ENCODE peak calls at places on chromosome 17, in eight cellular contexts. I, E, A, Y, G, U, T and D are unnamed samples.

GRCh38 chr17:46191332-46192210 is 1.7 kb downstream of the KANSL1 start:
- DNase-seq in I (peak; percentile 22), E (peak; percentile 74), A (peak; percentile 29), Y (no peak), G (peak; percentile 36), U (peak; percentile 97), T (no peak), D (no peak)

GRCh38 chr17:13372432-13372831 is 229.3 kb downstream of the HS3ST3A1 start:
- DNase-seq in I (no peak), E (no peak), A (no peak), Y (no peak), G (no peak), U (no peak), T (no peak), D (no peak)

GRCh38 chr17:13561606-13562270 is 40.0 kb downstream of the HS3ST3A1 start:
- DNase-seq in I (no peak), E (no peak), A (no peak), Y (no peak), G (no peak), U (peak; percentile 52), T (no peak), D (no peak)

GRCh38 chr17:50210249-50211225 is 9.1 kb upstream of the COL1A1 start:
- DNase-seq in I (peak; percentile 61), E (peak; percentile 48), A (peak; percentile 98), Y (peak; percentile 76), G (peak; percentile 97), U (peak; percentile 85), T (no peak), D (peak; percentile 96)

GRCh38 chr17:58056476-58056875 is 26.7 kb upstream of the DYNLL2 start:
- DNase-seq in I (peak; percentile 55), E (no peak), A (no peak), Y (no peak), G (no peak), U (no peak), T (no peak), D (no peak)

GRCh38 chr17:64765191-64765889 is 103.2 kb upstream of the SMURF2 start:
- DNase-seq in I (peak; percentile 66), E (no peak), A (no peak), Y (no peak), G (no peak), U (no peak), T (no peak), D (no peak)

GRCh38 chr17:49358638-49359247 is 3.3 kb downstream of the ZNF652 start:
- DNase-seq in I (no peak), E (no peak), A (no peak), Y (no peak), G (peak; percentile 17), U (no peak), T (no peak), D (peak; percentile 23)

GRCh38 chr17:82449883-82450356 is 632 bp downstream of the CYBC1 start:
- DNase-seq in I (no peak), E (no peak), A (no peak), Y (no peak), G (no peak), U (no peak), T (no peak), D (no peak)

DNA sequence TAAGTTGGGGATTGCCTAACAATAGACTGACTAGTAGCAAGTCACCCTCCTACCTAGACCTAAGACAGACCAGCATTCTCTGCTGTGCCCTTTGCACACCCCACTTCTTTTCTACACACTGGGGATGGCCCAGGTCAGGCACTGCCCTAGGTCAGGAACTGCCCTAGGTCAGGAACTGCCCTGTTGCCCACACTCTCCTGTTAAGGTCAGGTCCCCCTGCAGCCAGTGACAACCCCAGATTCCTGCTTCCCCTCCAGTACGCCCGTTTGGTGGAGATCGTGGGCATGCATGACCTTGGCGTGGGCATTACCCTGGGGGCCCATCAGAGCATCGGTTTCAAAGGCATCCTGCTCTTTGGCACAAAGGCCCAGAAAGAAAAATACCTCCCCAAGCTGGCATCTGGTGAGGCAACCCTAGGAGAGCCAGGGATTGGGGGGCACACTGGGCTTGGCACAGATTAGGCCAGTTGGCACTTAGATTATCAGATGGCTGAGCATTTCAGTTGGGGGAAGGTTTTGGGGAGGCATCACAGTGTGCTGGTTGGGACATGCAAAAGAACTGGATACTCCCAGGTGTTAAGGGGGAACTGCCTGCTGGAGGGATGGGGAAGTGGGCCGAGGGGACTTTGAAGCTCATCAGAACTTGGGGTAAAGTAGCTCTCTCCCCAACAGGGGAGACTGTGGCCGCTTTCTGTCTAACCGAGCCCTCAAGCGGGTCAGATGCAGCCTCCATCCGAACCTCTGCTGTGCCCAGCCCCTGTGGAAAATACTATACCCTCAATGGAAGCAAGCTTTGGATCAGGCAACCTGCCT is 1.7 kb downstream of the ACADVL start:
- DNase-seq in I (no peak), E (no peak), A (no peak), Y (peak; percentile 11), G (no peak), U (no peak), T (no peak), D (no peak)
- H3K4me3 ChIP-seq in I (no peak overlapping the region), E (no peak overlapping the region), A (peak overlapping the region; percentile 82), Y (peak overlapping the region; percentile 98), G (no peak overlapping the region), U (no peak overlapping the region), T (no peak overlapping the region), D (peak overlapping the region; percentile 89)

DNA sequence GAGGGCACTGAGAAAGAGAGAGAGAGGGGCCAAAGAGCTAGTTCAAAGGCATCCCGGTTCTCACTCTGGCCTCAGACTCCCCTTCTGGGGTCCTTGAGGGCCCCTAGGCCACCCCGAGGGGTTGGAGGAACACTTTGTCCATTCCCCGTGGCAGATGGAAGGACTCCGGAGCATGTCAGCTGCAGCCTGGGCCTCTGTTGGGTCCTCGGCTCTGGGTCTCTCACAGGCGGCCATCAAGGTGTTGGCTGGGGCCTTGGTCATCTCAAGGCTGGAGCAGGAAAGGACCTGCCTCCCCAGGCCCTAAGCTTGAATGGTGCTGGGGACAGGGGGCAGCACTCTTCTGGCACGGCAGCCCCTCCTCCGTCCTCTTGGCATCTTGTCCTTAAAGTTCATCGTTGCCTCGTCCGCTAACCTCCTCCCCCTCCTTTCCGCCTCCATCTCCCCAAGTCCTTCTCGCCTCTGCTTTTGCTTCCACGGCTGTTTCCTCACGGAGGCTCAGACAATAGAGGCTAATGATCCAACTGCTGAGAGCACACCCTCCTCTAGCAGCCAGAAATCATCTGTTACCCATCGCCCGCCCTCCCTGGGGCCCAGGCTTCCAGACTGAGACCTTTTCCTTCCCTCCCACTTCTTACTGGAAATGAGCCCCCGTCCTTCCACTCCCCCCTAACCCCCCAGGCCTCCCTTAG is 23.3 kb downstream of the CCR7 start:
- DNase-seq in I (no peak), E (no peak), A (peak; percentile 81), Y (peak; percentile 83), G (no peak), U (no peak), T (no peak), D (no peak)
- TF ChIP-seq CTCF in I (no peak), E (no peak), A (no peak), Y (no peak), G (no peak), U (no peak), T (no peak), D (no peak)

DNA sequence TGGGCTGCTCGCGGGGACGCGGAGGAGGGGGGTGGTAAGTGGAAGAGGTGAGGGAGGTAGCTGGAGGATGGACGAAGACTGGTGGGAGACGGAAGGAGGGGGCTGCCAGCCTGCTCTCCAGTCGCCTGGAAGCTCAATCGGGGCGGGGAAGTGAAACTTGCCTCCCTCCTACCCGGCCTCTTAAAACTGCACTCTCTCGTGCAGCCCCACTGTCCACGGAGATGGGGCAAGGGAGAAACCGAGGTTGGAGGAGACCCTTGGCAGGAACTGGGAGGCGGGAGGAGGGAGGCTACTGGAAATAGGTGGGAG is 1.1 kb downstream of the SOX9 start:
- DNase-seq in I (no peak), E (no peak), A (no peak), Y (no peak), G (peak; percentile 40), U (peak; percentile 65), T (no peak), D (peak; percentile 12)
- H3K4me3 ChIP-seq in I (peak overlapping the region; percentile 88), E (peak overlapping the region; percentile 87), A (peak overlapping the region; percentile 85), Y (peak overlapping the region; percentile 81), G (peak overlapping the region; percentile 75), U (peak overlapping the region; percentile 82), T (peak overlapping the region; percentile 50), D (peak overlapping the region; percentile 81)

GRCh38 chr17:19683117-19683516 is 33.3 kb downstream of the SLC47A2 start:
- DNase-seq in I (no peak), E (no peak), A (no peak), Y (no peak), G (no peak), U (no peak), T (no peak), D (no peak)

GRCh38 chr17:19676901-19677300 is 28.4 kb downstream of the ALDH3A2 start:
- DNase-seq in I (no peak), E (no peak), A (no peak), Y (no peak), G (no peak), U (no peak), T (peak; percentile 57), D (no peak)

GRCh38 chr17:19677736-19678379 is 29.3 kb downstream of the ALDH3A2 start:
- DNase-seq in I (no peak), E (no peak), A (no peak), Y (no peak), G (no peak), U (no peak), T (no peak), D (no peak)

GRCh38 chr17:19678581-19679418 is 30.2 kb downstream of the ALDH3A2 start:
- DNase-seq in I (no peak), E (no peak), A (no peak), Y (no peak), G (no peak), U (no peak), T (no peak), D (no peak)
- TF ChIP-seq CTCF in I (no peak), E (no peak), A (no peak), Y (no peak), G (no peak), U (no peak), T (no peak), D (no peak)

DNA sequence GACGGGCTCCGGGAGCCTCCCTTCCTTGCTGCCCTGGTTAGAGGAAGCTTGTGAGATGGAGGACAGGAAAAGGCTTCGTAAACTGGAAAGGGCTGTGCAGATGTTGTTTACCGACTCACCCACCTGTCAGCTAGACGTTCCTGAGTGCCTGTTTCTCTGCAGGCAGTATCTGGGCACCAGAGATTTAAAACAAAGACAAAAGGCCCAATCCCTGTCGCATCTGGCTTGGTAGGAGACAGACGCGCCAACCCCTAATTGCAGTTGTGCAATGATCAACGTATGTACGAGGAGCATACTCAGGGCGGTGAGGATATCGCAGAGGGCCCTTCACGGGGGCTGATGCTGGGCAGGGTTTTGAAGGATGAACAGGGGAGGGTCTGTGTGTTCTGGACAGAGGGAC is 77.2 kb downstream of the RAI1 start:
- DNase-seq in I (no peak), E (no peak), A (no peak), Y (no peak), G (no peak), U (no peak), T (no peak), D (no peak)
- H3K4me3 ChIP-seq in I (no peak overlapping the region), E (no peak overlapping the region), A (no peak overlapping the region), Y (no peak overlapping the region), G (no peak overlapping the region), U (no peak overlapping the region), T (no peak overlapping the region), D (no peak overlapping the region)

GRCh38 chr17:69525920-69526841 is 111.7 kb downstream of the MAP2K6 start:
- DNase-seq in I (peak; percentile 55), E (peak; percentile 55), A (peak; percentile 68), Y (peak; percentile 50), G (peak; percentile 85), U (peak; percentile 45), T (no peak), D (peak; percentile 39)
- TF ChIP-seq CTCF in I (peak; percentile 79), E (peak; percentile 90), A (peak; percentile 99), Y (peak; percentile 92), G (peak; percentile 98), U (peak; percentile 94), T (peak; percentile 59), D (peak; percentile 89)

GRCh38 chr17:47694818-47695663 is 1.1 kb downstream of the TBKBP1 start:
- DNase-seq in I (no peak), E (peak; percentile 45), A (peak; percentile 62), Y (peak; percentile 76), G (peak; percentile 30), U (no peak), T (peak; percentile 68), D (peak; percentile 87)
- H3K4me3 ChIP-seq in I (peak overlapping the region; percentile 76), E (peak overlapping the region; percentile 95), A (peak overlapping the region; percentile 65), Y (peak overlapping the region; percentile 98), G (peak overlapping the region; percentile 69), U (peak overlapping the region; percentile 97), T (peak overlapping the region; percentile 12), D (peak overlapping the region; percentile 70)